ENCODE peak calls at places on chromosome X, in eight cellular contexts. A, S, Z, Y, K, N, M and G are unnamed samples.

GRCh38 chrX:25052798-25053534 is 37.2 kb upstream of the ARX start:
- DNase-seq in A (no peak), S (no peak), Z (no peak), Y (no peak), K (no peak), N (no peak), M (no peak), G (no peak)

GRCh38 chrX:123013141-123013540 is 170.9 kb upstream of the GRIA3 start:
- DNase-seq in A (no peak), S (no peak), Z (no peak), Y (no peak), K (no peak), N (no peak), M (no peak), G (no peak)

GRCh38 chrX:65740909-65741308 is 73.5 kb downstream of the MSN start:
- DNase-seq in A (no peak), S (no peak), Z (no peak), Y (no peak), K (no peak), N (no peak), M (no peak), G (no peak)

GRCh38 chrX:122583526-122583925 is 600.6 kb upstream of the GRIA3 start:
- DNase-seq in A (no peak), S (no peak), Z (no peak), Y (no peak), K (no peak), N (no peak), M (no peak), G (no peak)

GRCh38 chrX:135974279-135974856 is 580 bp upstream of the MMGT1 start:
- DNase-seq in A (no peak), S (peak), Z (peak), Y (peak), K (peak), N (peak), M (peak), G (no peak)

GRCh38 chrX:3526084-3526483 is 179.6 kb upstream of the MXRA5 start:
- DNase-seq in A (no peak), S (no peak), Z (no peak), Y (no peak), K (no peak), N (no peak), M (no peak), G (no peak)

GRCh38 chrX:68794486-68794885 is 34.3 kb upstream of the EFNB1 start:
- DNase-seq in A (no peak), S (no peak), Z (no peak), Y (no peak), K (no peak), N (no peak), M (no peak), G (no peak)

GRCh38 chrX:116238093-116238492 is 67.5 kb downstream of the AGTR2 start:
- DNase-seq in A (no peak), S (no peak), Z (no peak), Y (no peak), K (no peak), N (no peak), M (no peak), G (no peak)

GRCh38 chrX:39813631-39814246 is 284.0 kb downstream of the BCOR start:
- DNase-seq in A (peak), S (peak), Z (peak), Y (no peak), K (peak), N (peak), M (peak), G (no peak)

GRCh38 chrX:46575586-46575985 is 2.0 kb downstream of the CHST7 start:
- DNase-seq in A (no peak), S (no peak), Z (no peak), Y (no peak), K (no peak), N (no peak), M (no peak), G (no peak)

GRCh38 chrX:51336584-51336983 is 4.0 kb downstream of the NUDT10 start:
- DNase-seq in A (peak), S (no peak), Z (peak), Y (peak), K (no peak), N (peak), M (peak), G (no peak)

GRCh38 chrX:16458208-16458607 is 191.8 kb upstream of the S100G start:
- DNase-seq in A (no peak), S (no peak), Z (no peak), Y (no peak), K (no peak), N (no peak), M (no peak), G (no peak)

GRCh38 chrX:155747520-155747919 is 133.6 kb upstream of the VAMP7 start:
- DNase-seq in A (no peak), S (peak), Z (no peak), Y (no peak), K (no peak), N (peak), M (no peak), G (no peak)

GRCh38 chrX:129697204-129697829 is 41.5 kb upstream of the XPNPEP2 start:
- DNase-seq in A (no peak), S (no peak), Z (no peak), Y (no peak), K (no peak), N (no peak), M (no peak), G (no peak)

GRCh38 chrX:22037225-22037624 is 5.1 kb downstream of the PHEX start:
- DNase-seq in A (no peak), S (no peak), Z (no peak), Y (peak), K (no peak), N (no peak), M (no peak), G (no peak)

GRCh38 chrX:53223955-53224859 is 800 bp downstream of the KDM5C start:
- DNase-seq in A (no peak), S (peak), Z (no peak), Y (peak), K (peak), N (no peak), M (peak), G (no peak)

GRCh38 chrX:71492086-71493065 is 40.5 kb upstream of the OGT start:
- DNase-seq in A (no peak), S (peak), Z (peak), Y (peak), K (peak), N (no peak), M (peak), G (no peak)

GRCh38 chrX:65750674-65751469 is 83.4 kb downstream of the MSN start:
- DNase-seq in A (no peak), S (peak), Z (no peak), Y (peak), K (no peak), N (no peak), M (no peak), G (no peak)

GRCh38 chrX:103531002-103531401 is 11.7 kb upstream of the RAB40A start:
- DNase-seq in A (no peak), S (no peak), Z (no peak), Y (no peak), K (no peak), N (no peak), M (peak), G (peak)

GRCh38 chrX:85084770-85085393 is 81.2 kb downstream of the APOOL start:
- DNase-seq in A (no peak), S (no peak), Z (peak), Y (peak), K (no peak), N (no peak), M (peak), G (no peak)

GRCh38 chrX:44330227-44330626 is 13.2 kb downstream of the EFHC2 start:
- DNase-seq in A (no peak), S (no peak), Z (no peak), Y (no peak), K (no peak), N (no peak), M (no peak), G (no peak)